ENCODE peak calls at places on chromosomes 6 and 20, in five cellular contexts. M is stomach, J is ovary, N is sigmoid colon, D is K562. A is an unnamed sample.

GRCh38 chr6:142686719-142686996 is 258.3 kb downstream of the HIVEP2 start:
- DNase-seq in M (no peak), J (no peak), N (no peak), D (no peak), A (no peak)

GRCh38 chr6:16316741-16317251 is 78.4 kb downstream of the GMPR start:
- DNase-seq in M (no peak), J (no peak), N (no peak), D (peak; percentile 89), A (no peak)

GRCh38 chr20:34557936-34558319 is 590 bp upstream of the MAP1LC3A start:
- DNase-seq in M (no peak), J (no peak), N (no peak), D (no peak), A (no peak)

GRCh38 chr20:15656124-15656523 is 917.1 kb downstream of the KIF16B start:
- DNase-seq in M (no peak), J (no peak), N (no peak), D (no peak), A (no peak)

GRCh38 chr20:2652724-2653510 is 485 bp downstream of the NOP56 start:
- DNase-seq in M (no peak), J (no peak), N (no peak), D (peak; percentile 52), A (no peak)

GRCh38 chr20:4046311-4046924 is 31.1 kb upstream of the RNF24 start:
- DNase-seq in M (no peak), J (no peak), N (peak; percentile 21), D (no peak), A (no peak)

GRCh38 chr6:157595768-157596167 is 214.8 kb downstream of the ZDHHC14 start:
- DNase-seq in M (no peak), J (no peak), N (no peak), D (no peak), A (no peak)

GRCh38 chr20:11207749-11208502 is 534.1 kb upstream of the JAG1 start:
- DNase-seq in M (peak; percentile 67), J (no peak), N (no peak), D (no peak), A (no peak)

GRCh38 chr6:139753198-139753861 is 378.9 kb upstream of the CITED2 start:
- DNase-seq in M (no peak), J (no peak), N (no peak), D (no peak), A (no peak)

GRCh38 chr6:84466521-84466920 is 239.1 kb upstream of the CEP162 start:
- DNase-seq in M (no peak), J (no peak), N (no peak), D (no peak), A (no peak)

GRCh38 chr6:35136185-35136584 is 5.0 kb downstream of the TCP11 start:
- DNase-seq in M (no peak), J (no peak), N (no peak), D (no peak), A (peak; percentile 14)

GRCh38 chr20:59783020-59784010 is 150.1 kb downstream of the SYCP2 start:
- DNase-seq in M (peak; percentile 60), J (peak; percentile 64), N (no peak), D (peak; percentile 70), A (peak; percentile 90)

GRCh38 chr6:87912102-87912501 is 135.5 kb upstream of the SPACA1 start:
- DNase-seq in M (no peak), J (no peak), N (no peak), D (no peak), A (no peak)

GRCh38 chr6:142322066-142322465 is 20.3 kb downstream of the ADGRG6 start:
- DNase-seq in M (no peak), J (no peak), N (no peak), D (no peak), A (no peak)

GRCh38 chr6:44831002-44831610 is 443.6 kb downstream of the CDC5L start:
- DNase-seq in M (no peak), J (no peak), N (no peak), D (no peak), A (no peak)

GRCh38 chr6:131980791-131981623 is 29.8 kb upstream of the CCN2 start:
- DNase-seq in M (no peak), J (no peak), N (no peak), D (no peak), A (no peak)

GRCh38 chr6:17985934-17986655 is 1.3 kb downstream of the KIF13A start:
- DNase-seq in M (no peak), J (no peak), N (no peak), D (no peak), A (no peak)

GRCh38 chr6:101114703-101115102 is 233.6 kb upstream of the ASCC3 start:
- DNase-seq in M (no peak), J (no peak), N (no peak), D (no peak), A (no peak)

GRCh38 chr6:113385020-113385431 is 472.1 kb upstream of the MARCKS start:
- DNase-seq in M (no peak), J (no peak), N (no peak), D (no peak), A (no peak)

GRCh38 chr6:18260448-18261106 is 3.8 kb downstream of the DEK start:
- DNase-seq in M (no peak), J (no peak), N (no peak), D (no peak), A (no peak)

GRCh38 chr6:128806274-128806673 is 76.7 kb upstream of the LAMA2 start:
- DNase-seq in M (no peak), J (no peak), N (peak; percentile 54), D (no peak), A (no peak)

GRCh38 chr6:106141441-106142237 is 55.5 kb downstream of the PRDM1 start:
- DNase-seq in M (no peak), J (no peak), N (no peak), D (no peak), A (no peak)

GRCh38 chr6:65259080-65259479 is 447.9 kb downstream of the EYS start:
- DNase-seq in M (no peak), J (no peak), N (no peak), D (no peak), A (no peak)

GRCh38 chr6:22320750-22321149 is 23.9 kb upstream of the PRL start:
- DNase-seq in M (no peak), J (no peak), N (no peak), D (no peak), A (no peak)

GRCh38 chr6:136037246-136037884 is 185.9 kb downstream of the PDE7B start:
- DNase-seq in M (no peak), J (peak; percentile 50), N (no peak), D (no peak), A (no peak)

GRCh38 chr20:18672826-18673225 is 85.0 kb downstream of the DTD1 start:
- DNase-seq in M (no peak), J (no peak), N (no peak), D (no peak), A (no peak)

GRCh38 chr20:18324596-18325089 is 36.3 kb downstream of the ZNF133 start:
- DNase-seq in M (no peak), J (no peak), N (no peak), D (no peak), A (no peak)

GRCh38 chr6:168100011-168100802 is 21.2 kb upstream of the FRMD1 start:
- DNase-seq in M (no peak), J (peak; percentile 17), N (no peak), D (no peak), A (no peak)

GRCh38 chr6:9405369-9405768 is 970.0 kb upstream of the SLC35B3 start:
- DNase-seq in M (no peak), J (no peak), N (no peak), D (no peak), A (no peak)

GRCh38 chr20:44894959-44895358 is 9.5 kb downstream of the YWHAB start:
- DNase-seq in M (no peak), J (no peak), N (no peak), D (no peak), A (no peak)
- TF ChIP-seq POLR2A in M (no peak), J (no peak), N (no peak), D (no peak), A (no peak)

DNA sequence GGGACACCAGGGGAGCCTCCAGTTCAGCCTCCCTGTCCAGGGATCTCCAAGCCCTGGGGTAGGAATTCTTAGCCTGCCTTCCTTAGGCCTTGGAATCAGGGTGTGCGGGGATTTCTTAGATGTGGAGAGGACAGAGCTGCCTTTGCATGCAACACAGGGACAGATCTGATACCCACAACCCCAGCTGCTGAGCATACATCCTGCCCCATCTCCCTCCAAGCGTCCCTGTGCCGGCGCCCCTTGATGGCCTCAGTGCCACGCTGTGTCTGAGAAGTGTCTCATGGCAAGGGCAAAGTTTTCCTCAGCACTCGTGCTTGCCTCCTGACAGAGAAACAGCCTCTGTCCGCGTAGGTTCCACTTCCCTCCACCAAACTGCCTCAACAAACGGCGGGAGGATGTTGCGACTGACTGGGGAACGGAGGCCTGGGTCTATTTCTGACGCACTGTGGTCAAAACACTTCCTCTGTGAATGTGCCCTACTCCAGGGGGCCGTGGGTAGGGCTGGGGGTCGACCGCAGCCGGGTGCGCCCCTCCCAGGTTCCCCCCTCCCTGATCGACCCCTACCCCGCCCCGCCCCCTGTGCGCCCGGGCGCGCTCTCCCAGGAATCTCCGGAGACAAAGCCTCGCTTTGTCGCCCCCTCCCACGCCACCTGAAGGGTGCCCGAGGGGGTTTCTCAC is 950 bp downstream of the MICAL1 start:
- DNase-seq in M (peak; percentile 58), J (no peak), N (peak; percentile 77), D (no peak), A (no peak)
- H3K4me1 ChIP-seq in M (peaks cover 64% of the 10 kb centered on the region), J (peaks cover 3% of the 10 kb centered on the region), N (no peaks in the 10 kb centered on the region), D (peaks cover 5% of the 10 kb centered on the region), A (peaks cover 30% of the 10 kb centered on the region)

DNA sequence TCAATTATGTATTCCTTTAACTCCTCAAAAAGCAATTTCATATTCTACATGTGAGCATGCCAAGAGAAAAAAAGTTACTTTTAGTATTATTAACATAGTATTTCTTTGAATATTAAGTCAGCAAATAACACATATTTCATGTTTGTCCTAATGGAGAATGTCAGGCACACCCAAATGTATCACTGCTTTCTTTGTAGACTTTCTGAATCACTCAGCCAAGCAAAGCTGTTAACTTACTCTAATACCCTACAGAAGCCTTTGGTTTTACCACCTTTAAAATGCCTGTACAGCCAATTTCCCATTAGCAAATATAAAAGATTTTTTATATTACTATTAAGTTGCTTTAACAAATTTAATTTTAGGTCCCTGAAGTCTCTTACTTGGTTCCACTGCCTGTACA is 23.8 kb downstream of the FRK start:
- DNase-seq in M (no peak), J (no peak), N (no peak), D (no peak), A (no peak)
- TF ChIP-seq EP300 in M (no peak), J (no peak), N (no peak), D (no peak), A (no peak)

GRCh38 chr20:62545271-62545670 is 69.5 kb upstream of the GATA5 start:
- DNase-seq in M (no peak), J (no peak), N (no peak), D (no peak), A (no peak)
- TF ChIP-seq POLR2A in M (no peak), J (no peak), N (no peak), D (no peak), A (no peak)

DNA sequence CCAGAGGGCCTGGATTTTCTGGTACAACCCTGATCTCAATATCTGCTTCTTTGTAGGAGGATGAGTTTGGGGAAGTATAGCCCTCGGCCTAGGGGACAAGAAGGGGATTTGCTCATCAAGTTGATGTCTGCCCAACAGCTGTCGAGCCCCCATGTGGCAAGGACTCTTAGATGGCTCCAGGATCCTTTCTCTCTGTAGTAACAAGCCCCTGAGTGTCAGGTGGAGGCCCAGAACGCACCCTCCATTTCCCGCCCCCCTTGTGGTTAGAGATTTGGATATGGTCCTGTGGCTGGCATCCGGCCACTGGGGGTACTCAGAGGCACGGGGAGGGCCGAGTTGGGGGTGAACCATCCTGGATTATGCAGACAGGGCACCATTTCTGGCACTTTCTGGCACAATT is 50.1 kb downstream of the CTCFL start:
- DNase-seq in M (no peak), J (no peak), N (peak; percentile 53), D (no peak), A (no peak)
- H3K4me1 ChIP-seq in M (peaks cover 37% of the 10 kb centered on the region), J (no peaks in the 10 kb centered on the region), N (no peaks in the 10 kb centered on the region), D (peaks cover 16% of the 10 kb centered on the region), A (peaks cover 83% of the 10 kb centered on the region)

GRCh38 chr6:133951881-133952814 is 876 bp upstream of the TBPL1 start:
- DNase-seq in M (peak; percentile 53), J (peak; percentile 78), N (peak; percentile 79), D (peak; percentile 63), A (no peak)
- TF ChIP-seq EP300 in M (no peak), J (no peak), N (no peak), D (no peak), A (no peak)